ENCODE peak calls at places on chromosomes 2 and 18, in ten cellular contexts. K, T, C, G, X, P, N, F, S and Y are unnamed samples.

GRCh38 chr2:118834440-118834810 is 13.0 kb downstream of the EN1 start:
- DNase-seq in K (no peak), T (no peak), C (no peak), G (no peak), X (no peak), P (no peak), N (no peak), F (no peak), S (no peak), Y (peak; percentile 20)

GRCh38 chr2:211351998-211352397 is 795.6 kb downstream of the CPS1 start:
- DNase-seq in K (no peak), T (no peak), C (no peak), G (peak; percentile 26), X (no peak), P (no peak), N (no peak), F (no peak), S (no peak), Y (no peak)

GRCh38 chr2:28391564-28392296 is 928 bp upstream of the FOSL2 start:
- DNase-seq in K (peak; percentile 94), T (peak; percentile 91), C (peak; percentile 96), G (peak; percentile 92), X (peak; percentile 99), P (no peak), N (peak; percentile 91), F (peak; percentile 68), S (peak; percentile 97), Y (peak; percentile 52)

GRCh38 chr2:207692206-207693065 is 19.0 kb upstream of the CCNYL1 start:
- DNase-seq in K (peak; percentile 51), T (peak; percentile 24), C (peak; percentile 74), G (peak; percentile 51), X (peak; percentile 77), P (no peak), N (peak; percentile 59), F (peak; percentile 61), S (peak; percentile 40), Y (peak; percentile 46)

GRCh38 chr2:232911712-232912277 is 41.7 kb downstream of the SNORC start:
- DNase-seq in K (no peak), T (no peak), C (no peak), G (no peak), X (no peak), P (no peak), N (no peak), F (no peak), S (no peak), Y (no peak)

GRCh38 chr2:26846881-26847662 is 860 bp upstream of the DPYSL5 start:
- DNase-seq in K (no peak), T (no peak), C (no peak), G (no peak), X (no peak), P (no peak), N (no peak), F (no peak), S (no peak), Y (no peak)

GRCh38 chr2:28449126-28449488 is 46.8 kb upstream of the PLB1 start:
- DNase-seq in K (no peak), T (no peak), C (no peak), G (no peak), X (no peak), P (no peak), N (no peak), F (no peak), S (no peak), Y (no peak)

GRCh38 chr2:238240761-238241711 is 1.2 kb upstream of the HES6 start:
- DNase-seq in K (no peak), T (no peak), C (no peak), G (peak; percentile 69), X (peak; percentile 76), P (no peak), N (no peak), F (peak; percentile 29), S (peak; percentile 78), Y (no peak)

GRCh38 chr18:49849331-49850217 is 36.2 kb upstream of the ACAA2 start:
- DNase-seq in K (peak; percentile 82), T (peak; percentile 94), C (peak; percentile 87), G (peak; percentile 98), X (peak; percentile 90), P (no peak), N (no peak), F (no peak), S (peak; percentile 81), Y (no peak)

GRCh38 chr2:45570671-45571334 is 40.3 kb downstream of the SRBD1 start:
- DNase-seq in K (no peak), T (peak; percentile 16), C (no peak), G (no peak), X (no peak), P (no peak), N (no peak), F (no peak), S (no peak), Y (no peak)

GRCh38 chr18:26503382-26503781 is 45.0 kb downstream of the KCTD1 start:
- DNase-seq in K (no peak), T (peak; percentile 51), C (no peak), G (no peak), X (no peak), P (no peak), N (peak; percentile 63), F (no peak), S (no peak), Y (no peak)

GRCh38 chr2:102065675-102066252 is 74.0 kb downstream of the IL1R2 start:
- DNase-seq in K (no peak), T (peak; percentile 95), C (peak; percentile 95), G (peak; percentile 96), X (no peak), P (no peak), N (no peak), F (no peak), S (peak; percentile 60), Y (no peak)

GRCh38 chr2:74228772-74229171 is 30.4 kb downstream of the MTHFD2 start:
- DNase-seq in K (no peak), T (no peak), C (no peak), G (no peak), X (no peak), P (no peak), N (peak; percentile 6), F (no peak), S (no peak), Y (no peak)

GRCh38 chr2:134917958-134918517 is 584 bp upstream of the CCNT2 start:
- DNase-seq in K (no peak), T (no peak), C (no peak), G (no peak), X (no peak), P (peak; percentile 56), N (no peak), F (peak; percentile 92), S (no peak), Y (no peak)

GRCh38 chr2:73933194-73933593 is 6.5 kb downstream of the DGUOK start:
- DNase-seq in K (peak; percentile 35), T (no peak), C (no peak), G (no peak), X (no peak), P (no peak), N (no peak), F (no peak), S (no peak), Y (no peak)

DNA sequence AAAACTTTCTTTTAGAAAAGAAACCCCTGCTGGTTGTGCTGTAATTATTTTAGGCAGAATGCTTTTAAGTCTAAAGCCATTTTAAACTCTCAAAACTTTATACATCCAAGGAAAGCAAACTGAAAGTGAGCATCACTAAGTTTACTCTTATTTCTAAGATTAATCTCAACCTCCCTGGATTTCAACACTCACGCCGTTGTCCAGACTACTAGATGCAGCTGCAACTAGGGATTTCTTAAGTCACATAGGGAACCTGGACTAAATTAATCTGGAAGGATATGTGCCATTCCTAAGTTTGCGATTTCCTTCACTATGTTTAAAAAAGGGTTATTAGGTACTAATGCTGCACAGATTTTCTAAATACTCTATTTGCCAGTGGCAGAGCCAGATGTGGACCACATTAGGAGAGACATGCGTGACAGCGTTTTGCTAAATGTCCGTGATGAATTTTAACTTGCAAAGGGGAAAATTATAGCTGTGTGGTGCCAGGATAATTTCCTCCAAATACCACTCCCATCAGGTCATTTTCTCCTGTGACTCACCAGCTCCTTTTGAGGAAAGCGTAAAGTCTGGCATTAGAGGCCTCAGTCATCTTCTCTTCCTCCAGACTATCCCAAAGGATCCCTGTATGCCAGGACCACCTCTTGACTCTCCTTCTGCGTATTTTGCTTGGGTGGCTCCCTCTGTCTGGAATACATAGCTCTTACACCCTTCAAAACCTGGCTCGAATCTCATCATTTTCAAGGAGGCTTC is 143.7 kb downstream of the ATL2 start:
- DNase-seq in K (no peak), T (peak; percentile 45), C (no peak), G (peak; percentile 59), X (no peak), P (peak; percentile 9), N (no peak), F (no peak), S (no peak), Y (no peak)
- TF ChIP-seq CTCF in K (no peak), T (peak; percentile 29), C (no peak), G (no peak), X (no peak), P (peak; percentile 30), N (peak; percentile 11), F (no peak), S (no peak), Y (no peak)

DNA sequence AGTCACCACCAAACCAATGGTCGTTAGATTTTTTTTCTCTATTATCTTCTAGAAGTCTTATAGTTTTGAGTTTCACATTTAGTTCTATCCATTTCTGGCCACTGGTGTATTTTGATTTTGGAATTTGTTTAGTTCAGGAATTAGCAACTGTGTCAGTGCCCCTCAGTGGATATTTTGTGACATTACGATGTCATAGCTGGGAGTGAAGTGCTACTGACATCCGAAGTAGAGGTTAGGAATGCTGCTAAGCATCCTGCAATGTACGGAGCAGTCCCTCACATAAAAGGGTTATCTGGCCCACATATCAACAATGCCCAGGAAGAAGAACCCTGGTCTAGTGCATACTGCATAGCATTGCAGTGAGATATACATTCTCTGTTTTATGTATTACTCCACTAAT is 157.4 kb upstream of the RGPD4 start:
- DNase-seq in K (no peak), T (peak; percentile 54), C (peak; percentile 31), G (peak; percentile 37), X (no peak), P (no peak), N (peak; percentile 30), F (no peak), S (no peak), Y (no peak)
- TF ChIP-seq CTCF in K (no peak), T (peak; percentile 41), C (peak; percentile 29), G (peak; percentile 53), X (no peak), P (no peak), N (peak; percentile 44), F (peak; percentile 34), S (peak; percentile 28), Y (no peak)

GRCh38 chr2:63159262-63159661 is 108.6 kb downstream of the OTX1 start:
- DNase-seq in K (no peak), T (no peak), C (no peak), G (no peak), X (no peak), P (no peak), N (no peak), F (no peak), S (no peak), Y (no peak)

GRCh38 chr2:63163231-63163845 is 112.7 kb downstream of the OTX1 start:
- DNase-seq in K (no peak), T (no peak), C (no peak), G (no peak), X (no peak), P (no peak), N (no peak), F (no peak), S (no peak), Y (no peak)
- TF ChIP-seq CTCF in K (no peak), T (no peak), C (no peak), G (no peak), X (no peak), P (no peak), N (no peak), F (peak; percentile 20), S (no peak), Y (no peak)

GRCh38 chr2:218010116-218010837 is 7.5 kb upstream of the TNS1 start:
- DNase-seq in K (peak; percentile 36), T (no peak), C (peak; percentile 25), G (peak; percentile 58), X (peak; percentile 32), P (no peak), N (peak; percentile 91), F (no peak), S (peak; percentile 59), Y (peak; percentile 74)
- TF ChIP-seq CTCF in K (peak; percentile 23), T (peak; percentile 52), C (peak; percentile 58), G (peak; percentile 40), X (no peak), P (peak; percentile 82), N (peak; percentile 63), F (no peak), S (peak; percentile 55), Y (peak; percentile 34)